ENCODE peak calls at places on chromosomes 3 and 15, in seven cellular contexts. V is WTC11; H is heart left ventricle; K is AG08396; D is left lung; J is effector CD4-positive, alpha-beta T cell; M is AG04450. R is an unnamed sample.
A peak's percentile ranks its signal among the peaks of the same experiment; 100 is the strongest.

GRCh38 chr3:128429751-128430150 is 36.9 kb downstream of the DNAJB8 start:
- DNase-seq in H (no peak), V (no peak), D (no peak), K (no peak), M (no peak), J (no peak), R (no peak)

GRCh38 chr3:4228295-4228694 is 74.9 kb upstream of the SETMAR start:
- DNase-seq in J (no peak), D (no peak), H (no peak), V (no peak), M (no peak), K (no peak), R (no peak)

GRCh38 chr15:22884344-22884743 is 45.9 kb downstream of the NIPA2 start:
- DNase-seq in V (peak; percentile 41), M (no peak), H (no peak), D (no peak), J (no peak), K (no peak), R (no peak)

GRCh38 chr3:12568747-12569146 is 11.9 kb downstream of the MKRN2 start:
- DNase-seq in J (no peak), H (no peak), M (no peak), D (no peak), V (no peak), K (no peak), R (no peak)

GRCh38 chr15:43514241-43515057 is 3.0 kb upstream of the MAP1A start:
- DNase-seq in H (peak; percentile 71), V (peak; percentile 39), D (no peak), M (no peak), K (no peak), J (no peak), R (peak; percentile 11)

GRCh38 chr3:54580453-54580852 is 347.4 kb downstream of the LRTM1 start:
- DNase-seq in H (no peak), V (no peak), D (no peak), J (no peak), M (no peak), K (no peak), R (no peak)

GRCh38 chr3:17979248-17979647 is 236.8 kb upstream of the TBC1D5 start:
- DNase-seq in H (no peak), M (no peak), J (no peak), D (no peak), K (no peak), V (no peak), R (no peak)

GRCh38 chr3:13617097-13617738 is 68.3 kb downstream of the FBLN2 start:
- DNase-seq in M (no peak), H (no peak), J (no peak), V (no peak), K (no peak), D (no peak), R (no peak)

GRCh38 chr3:42613462-42613861 is 13.0 kb downstream of the NKTR start:
- DNase-seq in H (no peak), M (no peak), K (no peak), D (no peak), J (no peak), V (no peak), R (no peak)

GRCh38 chr3:196963309-196963953 is 5.2 kb downstream of the PIGZ start:
- DNase-seq in K (no peak), H (no peak), D (no peak), V (no peak), M (no peak), J (no peak), R (no peak)

GRCh38 chr3:40243056-40243455 is 66.5 kb upstream of the EIF1B start:
- DNase-seq in H (no peak), D (no peak), K (no peak), V (no peak), J (no peak), M (no peak), R (no peak)

GRCh38 chr3:127987309-127987995 is 64.8 kb upstream of the SEC61A1 start:
- DNase-seq in J (no peak), H (no peak), D (no peak), K (no peak), M (no peak), V (no peak), R (no peak)

GRCh38 chr3:51997172-51997571 is 1.5 kb upstream of the RPL29 start:
- DNase-seq in D (no peak), M (no peak), K (no peak), J (no peak), V (no peak), H (no peak), R (no peak)

GRCh38 chr15:39331584-39331983 is 249.3 kb upstream of the THBS1 start:
- DNase-seq in D (no peak), H (no peak), V (no peak), M (no peak), K (no peak), J (no peak), R (no peak)

GRCh38 chr3:141373768-141374526 is 5.6 kb downstream of the ZBTB38 start:
- DNase-seq in H (no peak), V (no peak), M (no peak), J (no peak), K (no peak), D (no peak), R (no peak)

GRCh38 chr3:133845127-133845526 is 39.5 kb downstream of the SRPRB start:
- DNase-seq in H (no peak), D (no peak), M (no peak), J (no peak), K (no peak), V (no peak), R (no peak)

GRCh38 chr3:179713643-179714090 is 60.8 kb downstream of the USP13 start:
- DNase-seq in K (peak; percentile 62), V (no peak), H (no peak), J (no peak), M (peak; percentile 77), D (no peak), R (no peak)

GRCh38 chr3:42117175-42118008 is 26.2 kb downstream of the TRAK1 start:
- DNase-seq in M (no peak), K (peak; percentile 36), J (no peak), V (peak; percentile 49), H (no peak), D (peak; percentile 68), R (no peak)

GRCh38 chr3:32140943-32141342 is 34.5 kb downstream of the GPD1L start:
- DNase-seq in J (no peak), V (no peak), M (no peak), D (no peak), K (no peak), H (no peak), R (no peak)

GRCh38 chr3:148880681-148881080 is 15.6 kb downstream of the CPA3 start:
- DNase-seq in D (no peak), V (peak; percentile 19), H (no peak), M (no peak), K (no peak), J (no peak), R (no peak)

R was measured in NCI-H345.